ENCODE peak calls at places on chromosomes 5 and 9, in eight cellular contexts. One of them, this sample, is unnamed.

GRCh38 chr9:131868766-131869165 is 128.9 kb upstream of the RAPGEF1 start:
- DNase-seq in activated naive CD8-positive, alpha-beta T cell treated with anti-CD3 and anti-CD28 coated beads for 36 hours: no peak
- DNase-seq in ELR: no peak
- DNase-seq in effector memory CD8-positive, alpha-beta T cell: no peak
- DNase-seq in central memory CD4-positive, alpha-beta T cell: no peak
- DNase-seq in brain microvascular endothelial cell: no peak
- DNase-seq in GM23248: peak; percentile 32
- DNase-seq in NCI-H1092 treated with DMSO at 0.1 percent for 48 hours: peak; percentile 11
- DNase-seq in this sample: no peak

GRCh38 chr9:72025956-72026355 is 34.5 kb downstream of the C9orf57 start:
- DNase-seq in activated naive CD8-positive, alpha-beta T cell treated with anti-CD3 and anti-CD28 coated beads for 36 hours: no peak
- DNase-seq in ELR: no peak
- DNase-seq in effector memory CD8-positive, alpha-beta T cell: no peak
- DNase-seq in central memory CD4-positive, alpha-beta T cell: no peak
- DNase-seq in brain microvascular endothelial cell: no peak
- DNase-seq in GM23248: peak; percentile 50
- DNase-seq in NCI-H1092 treated with DMSO at 0.1 percent for 48 hours: no peak
- DNase-seq in this sample: no peak

GRCh38 chr9:70789086-70789485 is 332.3 kb downstream of the TRPM3 start:
- DNase-seq in activated naive CD8-positive, alpha-beta T cell treated with anti-CD3 and anti-CD28 coated beads for 36 hours: no peak
- DNase-seq in ELR: no peak
- DNase-seq in effector memory CD8-positive, alpha-beta T cell: no peak
- DNase-seq in central memory CD4-positive, alpha-beta T cell: no peak
- DNase-seq in brain microvascular endothelial cell: no peak
- DNase-seq in GM23248: no peak
- DNase-seq in NCI-H1092 treated with DMSO at 0.1 percent for 48 hours: no peak
- DNase-seq in this sample: no peak

GRCh38 chr5:111404270-111404769 is 108.0 kb downstream of the STARD4 start:
- DNase-seq in activated naive CD8-positive, alpha-beta T cell treated with anti-CD3 and anti-CD28 coated beads for 36 hours: no peak
- DNase-seq in ELR: no peak
- DNase-seq in effector memory CD8-positive, alpha-beta T cell: no peak
- DNase-seq in central memory CD4-positive, alpha-beta T cell: no peak
- DNase-seq in brain microvascular endothelial cell: no peak
- DNase-seq in GM23248: no peak
- DNase-seq in NCI-H1092 treated with DMSO at 0.1 percent for 48 hours: no peak
- DNase-seq in this sample: no peak

GRCh38 chr5:141095263-141095641 is 837 bp downstream of the PCDHB2 start:
- DNase-seq in activated naive CD8-positive, alpha-beta T cell treated with anti-CD3 and anti-CD28 coated beads for 36 hours: no peak
- DNase-seq in ELR: no peak
- DNase-seq in effector memory CD8-positive, alpha-beta T cell: no peak
- DNase-seq in central memory CD4-positive, alpha-beta T cell: no peak
- DNase-seq in brain microvascular endothelial cell: no peak
- DNase-seq in GM23248: peak; percentile 7
- DNase-seq in NCI-H1092 treated with DMSO at 0.1 percent for 48 hours: no peak
- DNase-seq in this sample: no peak

GRCh38 chr9:82726404-82727276 is 336.3 kb downstream of the RASEF start:
- DNase-seq in activated naive CD8-positive, alpha-beta T cell treated with anti-CD3 and anti-CD28 coated beads for 36 hours: no peak
- DNase-seq in ELR: no peak
- DNase-seq in effector memory CD8-positive, alpha-beta T cell: no peak
- DNase-seq in central memory CD4-positive, alpha-beta T cell: no peak
- DNase-seq in brain microvascular endothelial cell: no peak
- DNase-seq in GM23248: no peak
- DNase-seq in NCI-H1092 treated with DMSO at 0.1 percent for 48 hours: no peak
- DNase-seq in this sample: no peak

GRCh38 chr9:126380447-126380846 is 53.8 kb downstream of the MVB12B start:
- DNase-seq in activated naive CD8-positive, alpha-beta T cell treated with anti-CD3 and anti-CD28 coated beads for 36 hours: no peak
- DNase-seq in ELR: no peak
- DNase-seq in effector memory CD8-positive, alpha-beta T cell: no peak
- DNase-seq in central memory CD4-positive, alpha-beta T cell: no peak
- DNase-seq in brain microvascular endothelial cell: no peak
- DNase-seq in GM23248: no peak
- DNase-seq in NCI-H1092 treated with DMSO at 0.1 percent for 48 hours: no peak
- DNase-seq in this sample: no peak

GRCh38 chr5:81105261-81105877 is 127.8 kb upstream of the CKMT2 start:
- DNase-seq in activated naive CD8-positive, alpha-beta T cell treated with anti-CD3 and anti-CD28 coated beads for 36 hours: no peak
- DNase-seq in ELR: peak; percentile 19
- DNase-seq in effector memory CD8-positive, alpha-beta T cell: no peak
- DNase-seq in central memory CD4-positive, alpha-beta T cell: no peak
- DNase-seq in brain microvascular endothelial cell: no peak
- DNase-seq in GM23248: no peak
- DNase-seq in NCI-H1092 treated with DMSO at 0.1 percent for 48 hours: no peak
- DNase-seq in this sample: peak; percentile 23

GRCh38 chr5:147160923-147161663 is 73.7 kb upstream of the STK32A start:
- DNase-seq in activated naive CD8-positive, alpha-beta T cell treated with anti-CD3 and anti-CD28 coated beads for 36 hours: no peak
- DNase-seq in ELR: no peak
- DNase-seq in effector memory CD8-positive, alpha-beta T cell: no peak
- DNase-seq in central memory CD4-positive, alpha-beta T cell: no peak
- DNase-seq in brain microvascular endothelial cell: no peak
- DNase-seq in GM23248: no peak
- DNase-seq in NCI-H1092 treated with DMSO at 0.1 percent for 48 hours: peak; percentile 4
- DNase-seq in this sample: no peak

GRCh38 chr9:37908698-37909186 is 4.8 kb upstream of the SLC25A51 start:
- DNase-seq in activated naive CD8-positive, alpha-beta T cell treated with anti-CD3 and anti-CD28 coated beads for 36 hours: no peak
- DNase-seq in ELR: peak; percentile 40
- DNase-seq in effector memory CD8-positive, alpha-beta T cell: no peak
- DNase-seq in central memory CD4-positive, alpha-beta T cell: no peak
- DNase-seq in brain microvascular endothelial cell: peak; percentile 36
- DNase-seq in GM23248: peak; percentile 71
- DNase-seq in NCI-H1092 treated with DMSO at 0.1 percent for 48 hours: no peak
- DNase-seq in this sample: no peak

GRCh38 chr5:109917154-109917546 is 227.4 kb downstream of the MAN2A1 start:
- DNase-seq in activated naive CD8-positive, alpha-beta T cell treated with anti-CD3 and anti-CD28 coated beads for 36 hours: no peak
- DNase-seq in ELR: no peak
- DNase-seq in effector memory CD8-positive, alpha-beta T cell: no peak
- DNase-seq in central memory CD4-positive, alpha-beta T cell: no peak
- DNase-seq in brain microvascular endothelial cell: no peak
- DNase-seq in GM23248: no peak
- DNase-seq in NCI-H1092 treated with DMSO at 0.1 percent for 48 hours: no peak
- DNase-seq in this sample: no peak

GRCh38 chr5:32598997-32599549 is 13.7 kb downstream of the SUB1 start:
- DNase-seq in activated naive CD8-positive, alpha-beta T cell treated with anti-CD3 and anti-CD28 coated beads for 36 hours: no peak
- DNase-seq in ELR: no peak
- DNase-seq in effector memory CD8-positive, alpha-beta T cell: no peak
- DNase-seq in central memory CD4-positive, alpha-beta T cell: no peak
- DNase-seq in brain microvascular endothelial cell: no peak
- DNase-seq in GM23248: no peak
- DNase-seq in NCI-H1092 treated with DMSO at 0.1 percent for 48 hours: no peak
- DNase-seq in this sample: no peak

GRCh38 chr5:179263391-179264052 is 81.7 kb downstream of the ADAMTS2 start:
- DNase-seq in activated naive CD8-positive, alpha-beta T cell treated with anti-CD3 and anti-CD28 coated beads for 36 hours: no peak
- DNase-seq in ELR: no peak
- DNase-seq in effector memory CD8-positive, alpha-beta T cell: no peak
- DNase-seq in central memory CD4-positive, alpha-beta T cell: no peak
- DNase-seq in brain microvascular endothelial cell: no peak
- DNase-seq in GM23248: no peak
- DNase-seq in NCI-H1092 treated with DMSO at 0.1 percent for 48 hours: no peak
- DNase-seq in this sample: no peak

GRCh38 chr9:130720762-130721161 is 27.2 kb downstream of the EXOSC2 start:
- DNase-seq in activated naive CD8-positive, alpha-beta T cell treated with anti-CD3 and anti-CD28 coated beads for 36 hours: no peak
- DNase-seq in ELR: no peak
- DNase-seq in effector memory CD8-positive, alpha-beta T cell: no peak
- DNase-seq in central memory CD4-positive, alpha-beta T cell: no peak
- DNase-seq in brain microvascular endothelial cell: no peak
- DNase-seq in GM23248: no peak
- DNase-seq in NCI-H1092 treated with DMSO at 0.1 percent for 48 hours: no peak
- DNase-seq in this sample: no peak

GRCh38 chr9:32260481-32260880 is 124.0 kb upstream of the ACO1 start:
- DNase-seq in activated naive CD8-positive, alpha-beta T cell treated with anti-CD3 and anti-CD28 coated beads for 36 hours: no peak
- DNase-seq in ELR: no peak
- DNase-seq in effector memory CD8-positive, alpha-beta T cell: no peak
- DNase-seq in central memory CD4-positive, alpha-beta T cell: no peak
- DNase-seq in brain microvascular endothelial cell: no peak
- DNase-seq in GM23248: no peak
- DNase-seq in NCI-H1092 treated with DMSO at 0.1 percent for 48 hours: no peak
- DNase-seq in this sample: no peak

GRCh38 chr5:82812575-82812974 is 264.6 kb downstream of the TMEM167A start:
- DNase-seq in activated naive CD8-positive, alpha-beta T cell treated with anti-CD3 and anti-CD28 coated beads for 36 hours: no peak
- DNase-seq in ELR: no peak
- DNase-seq in effector memory CD8-positive, alpha-beta T cell: no peak
- DNase-seq in central memory CD4-positive, alpha-beta T cell: no peak
- DNase-seq in brain microvascular endothelial cell: peak; percentile 40
- DNase-seq in GM23248: peak; percentile 44
- DNase-seq in NCI-H1092 treated with DMSO at 0.1 percent for 48 hours: no peak
- DNase-seq in this sample: no peak

GRCh38 chr5:169670769-169671525 is 33.9 kb downstream of the DOCK2 start:
- DNase-seq in activated naive CD8-positive, alpha-beta T cell treated with anti-CD3 and anti-CD28 coated beads for 36 hours: no peak
- DNase-seq in ELR: no peak
- DNase-seq in effector memory CD8-positive, alpha-beta T cell: no peak
- DNase-seq in central memory CD4-positive, alpha-beta T cell: no peak
- DNase-seq in brain microvascular endothelial cell: no peak
- DNase-seq in GM23248: no peak
- DNase-seq in NCI-H1092 treated with DMSO at 0.1 percent for 48 hours: no peak
- DNase-seq in this sample: no peak

GRCh38 chr9:113614843-113615648 is 151.5 kb downstream of the RGS3 start:
- DNase-seq in activated naive CD8-positive, alpha-beta T cell treated with anti-CD3 and anti-CD28 coated beads for 36 hours: peak; percentile 31
- DNase-seq in ELR: no peak
- DNase-seq in effector memory CD8-positive, alpha-beta T cell: no peak
- DNase-seq in central memory CD4-positive, alpha-beta T cell: no peak
- DNase-seq in brain microvascular endothelial cell: peak; percentile 56
- DNase-seq in GM23248: peak; percentile 80
- DNase-seq in NCI-H1092 treated with DMSO at 0.1 percent for 48 hours: no peak
- DNase-seq in this sample: no peak

GRCh38 chr5:171445910-171446516 is 26.6 kb downstream of the FGF18 start:
- DNase-seq in activated naive CD8-positive, alpha-beta T cell treated with anti-CD3 and anti-CD28 coated beads for 36 hours: no peak
- DNase-seq in ELR: peak; percentile 34
- DNase-seq in effector memory CD8-positive, alpha-beta T cell: no peak
- DNase-seq in central memory CD4-positive, alpha-beta T cell: no peak
- DNase-seq in brain microvascular endothelial cell: peak; percentile 51
- DNase-seq in GM23248: peak; percentile 89
- DNase-seq in NCI-H1092 treated with DMSO at 0.1 percent for 48 hours: no peak
- DNase-seq in this sample: no peak

GRCh38 chr9:74824654-74825053 is 63.1 kb downstream of the TRPM6 start:
- DNase-seq in activated naive CD8-positive, alpha-beta T cell treated with anti-CD3 and anti-CD28 coated beads for 36 hours: no peak
- DNase-seq in ELR: no peak
- DNase-seq in effector memory CD8-positive, alpha-beta T cell: no peak
- DNase-seq in central memory CD4-positive, alpha-beta T cell: no peak
- DNase-seq in brain microvascular endothelial cell: peak; percentile 92
- DNase-seq in GM23248: peak; percentile 11
- DNase-seq in NCI-H1092 treated with DMSO at 0.1 percent for 48 hours: no peak
- DNase-seq in this sample: no peak

GRCh38 chr5:115423051-115423450 is 121.5 kb downstream of the FEM1C start:
- DNase-seq in activated naive CD8-positive, alpha-beta T cell treated with anti-CD3 and anti-CD28 coated beads for 36 hours: no peak
- DNase-seq in ELR: peak; percentile 56
- DNase-seq in effector memory CD8-positive, alpha-beta T cell: no peak
- DNase-seq in central memory CD4-positive, alpha-beta T cell: no peak
- DNase-seq in brain microvascular endothelial cell: peak; percentile 14
- DNase-seq in GM23248: peak; percentile 55
- DNase-seq in NCI-H1092 treated with DMSO at 0.1 percent for 48 hours: no peak
- DNase-seq in this sample: no peak

GRCh38 chr5:181224390-181225234 is 1.5 kb downstream of the TRIM41 start:
- DNase-seq in activated naive CD8-positive, alpha-beta T cell treated with anti-CD3 and anti-CD28 coated beads for 36 hours: peak; percentile 54
- DNase-seq in ELR: no peak
- DNase-seq in effector memory CD8-positive, alpha-beta T cell: no peak
- DNase-seq in central memory CD4-positive, alpha-beta T cell: peak; percentile 43
- DNase-seq in brain microvascular endothelial cell: no peak
- DNase-seq in GM23248: no peak
- DNase-seq in NCI-H1092 treated with DMSO at 0.1 percent for 48 hours: no peak
- DNase-seq in this sample: no peak